ENCODE peak calls at places on chromosomes 13 and 19, in eight cellular contexts. I, F, S, U, R, A, C and P are unnamed samples.

GRCh38 chr19:5913739-5914357 is at the start of gene CAPS:
- DNase-seq in R (no peak), F (peak), U (no peak), I (no peak), C (no peak), A (peak), S (peak), P (no peak)

GRCh38 chr13:99261040-99261439 is 2.9 kb upstream of the GPR18 start:
- DNase-seq in C (no peak), F (no peak), I (no peak), A (no peak), S (no peak), R (no peak), U (no peak), P (peak)

GRCh38 chr19:38980583-38981374 is 5.2 kb upstream of the FBXO17 start:
- DNase-seq in F (no peak), C (no peak), A (no peak), R (no peak), S (no peak), U (no peak), I (no peak), P (no peak)

GRCh38 chr19:44930088-44930487 is 11.9 kb upstream of the APOC4 start:
- DNase-seq in A (no peak), C (no peak), R (no peak), I (no peak), F (no peak), S (no peak), U (no peak), P (no peak)

GRCh38 chr19:23957660-23958281 is 43.1 kb downstream of the ZNF726 start:
- DNase-seq in U (no peak), I (no peak), A (peak), C (no peak), F (no peak), R (no peak), S (no peak), P (no peak)

GRCh38 chr13:50731400-50731799 is 112.1 kb downstream of the DLEU7 start:
- DNase-seq in S (peak), I (no peak), R (no peak), F (no peak), U (no peak), C (no peak), A (peak), P (no peak)

GRCh38 chr19:49567722-49568454 is 12.5 kb downstream of the NOSIP start:
- DNase-seq in S (no peak), A (no peak), C (peak), I (no peak), R (peak), U (no peak), F (no peak), P (no peak)

GRCh38 chr19:41298327-41298964 is 11.5 kb upstream of the CCDC97 start:
- DNase-seq in R (peak), U (peak), A (no peak), S (no peak), I (no peak), C (peak), F (no peak), P (peak)